ENCODE peak calls at places on chromosomes 16 and 17, in eight cellular contexts. Q, K, G, L, N, P, U and A are unnamed samples.

GRCh38 chr17:4040784-4041183 is 76.5 kb upstream of the ATP2A3 start:
- DNase-seq in Q (no peak), L (no peak), U (no peak), K (no peak), N (no peak), P (no peak), G (no peak), A (no peak)

GRCh38 chr17:38918129-38918913 is 7.1 kb upstream of the LASP1NB start:
- DNase-seq in P (no peak), U (peak), Q (peak), L (no peak), K (no peak), G (no peak), N (no peak), A (peak)

GRCh38 chr17:79923974-79924638 is 84.9 kb upstream of the CBX4 start:
- DNase-seq in N (peak), U (no peak), Q (no peak), L (no peak), P (no peak), K (no peak), G (no peak), A (no peak)

GRCh38 chr16:23679274-23679985 is 741 bp downstream of the PLK1 start:
- DNase-seq in G (no peak), L (no peak), U (no peak), N (peak), Q (peak), K (no peak), P (no peak), A (no peak)

GRCh38 chr17:42485680-42486079 is 27.0 kb downstream of the ATP6V0A1 start:
- DNase-seq in G (no peak), P (no peak), N (no peak), L (no peak), U (no peak), Q (no peak), K (no peak), A (no peak)

GRCh38 chr17:73091770-73092517 is 544 bp downstream of the SLC39A11 start:
- DNase-seq in U (no peak), P (no peak), Q (peak), K (peak), G (peak), L (no peak), N (peak), A (no peak)

GRCh38 chr17:40319651-40320550 is 10.9 kb downstream of the RARA start:
- DNase-seq in L (no peak), U (peak), P (no peak), N (peak), Q (no peak), G (no peak), K (no peak), A (no peak)

GRCh38 chr16:54862529-54862928 is 68.1 kb upstream of the IRX5 start:
- DNase-seq in P (peak), K (no peak), U (no peak), Q (no peak), G (no peak), N (no peak), L (no peak), A (no peak)

GRCh38 chr17:36937961-36938565 is 788 bp downstream of the LHX1 start:
- DNase-seq in U (no peak), G (no peak), L (no peak), Q (peak), K (no peak), P (no peak), N (no peak), A (peak)

GRCh38 chr17:66365903-66366302 is 63.5 kb downstream of the PRKCA start:
- DNase-seq in Q (no peak), P (no peak), K (no peak), N (no peak), L (no peak), G (no peak), U (no peak), A (no peak)

GRCh38 chr17:41211845-41212466 is 14.5 kb upstream of the KRTAP9-2 start:
- DNase-seq in K (no peak), N (peak), G (no peak), Q (no peak), L (no peak), U (no peak), P (no peak), A (no peak)

GRCh38 chr17:17675925-17676534 is 5.2 kb upstream of the RAI1 start:
- DNase-seq in K (no peak), G (no peak), P (no peak), U (peak), Q (no peak), L (no peak), N (no peak), A (no peak)

GRCh38 chr17:50101346-50102163 is 6.4 kb downstream of the PDK2 start:
- DNase-seq in Q (peak), K (peak), G (peak), P (peak), L (no peak), N (peak), U (no peak), A (no peak)

GRCh38 chr17:61335845-61336655 is 63.6 kb upstream of the TBX2 start:
- DNase-seq in K (no peak), U (no peak), N (no peak), G (no peak), Q (peak), P (no peak), L (no peak), A (no peak)

GRCh38 chr17:56912105-56912999 is 1.5 kb downstream of the TRIM25 start:
- DNase-seq in U (peak), P (no peak), Q (peak), N (peak), L (no peak), G (peak), K (peak), A (peak)

GRCh38 chr17:76336756-76337412 is 16.8 kb downstream of the PRPSAP1 start:
- DNase-seq in Q (no peak), K (no peak), G (no peak), P (no peak), L (no peak), N (no peak), U (no peak), A (peak)

GRCh38 chr16:53084141-53084541 is 29.4 kb downstream of the CHD9 start:
- DNase-seq in K (no peak), P (no peak), L (no peak), Q (no peak), U (no peak), G (no peak), N (no peak), A (no peak)

GRCh38 chr17:40448213-40448638 is 5.0 kb downstream of the IGFBP4 start:
- DNase-seq in U (no peak), L (no peak), G (peak), K (no peak), P (peak), N (peak), Q (peak), A (no peak)

GRCh38 chr17:18139949-18140348 is 31.4 kb downstream of the MYO15A start:
- DNase-seq in L (no peak), P (no peak), K (no peak), N (no peak), G (no peak), Q (peak), U (no peak), A (no peak)

GRCh38 chr17:63446981-63447687 is 1.0 kb upstream of the CYB561 start:
- DNase-seq in G (no peak), Q (no peak), N (peak), K (peak), U (no peak), P (no peak), L (no peak), A (no peak)

GRCh38 chr17:954431-955164 is 25.0 kb downstream of the NXN start:
- DNase-seq in N (no peak), Q (no peak), K (no peak), P (no peak), U (no peak), G (peak), L (no peak), A (no peak)

GRCh38 chr17:59619313-59620063 is at the start of gene CLTC:
- DNase-seq in K (peak), U (peak), P (peak), G (peak), N (peak), L (peak), Q (peak), A (peak)

GRCh38 chr17:79668344-79669250 is 57.7 kb upstream of the RBFOX3 start:
- DNase-seq in K (no peak), N (no peak), P (no peak), G (no peak), Q (no peak), U (no peak), L (no peak), A (no peak)

GRCh38 chr17:13520899-13521572 is 80.7 kb downstream of the HS3ST3A1 start:
- DNase-seq in K (no peak), L (no peak), N (no peak), P (no peak), Q (no peak), G (no peak), U (no peak), A (no peak)

GRCh38 chr17:16877102-16877501 is 94.8 kb downstream of the TNFRSF13B start:
- DNase-seq in L (no peak), K (no peak), P (no peak), G (no peak), Q (peak), U (no peak), N (no peak), A (peak)

GRCh38 chr17:74373838-74374606 is 6.7 kb downstream of the GPR142 start:
- DNase-seq in G (no peak), K (no peak), Q (peak), U (no peak), L (no peak), P (no peak), N (peak), A (no peak)

GRCh38 chr16:11254913-11255736 is 879 bp downstream of the SOCS1 start:
- DNase-seq in Q (peak), K (peak), N (peak), L (no peak), U (peak), P (no peak), G (peak), A (peak)

GRCh38 chr16:20674684-20675487 is 22.6 kb downstream of the ACSM1 start:
- DNase-seq in L (no peak), Q (no peak), N (no peak), U (no peak), G (peak), P (no peak), K (peak), A (no peak)

GRCh38 chr17:79082311-79083190 is 7.9 kb downstream of the ENGASE start:
- DNase-seq in Q (no peak), K (no peak), L (no peak), P (peak), N (peak), G (no peak), U (no peak), A (no peak)

DNA sequence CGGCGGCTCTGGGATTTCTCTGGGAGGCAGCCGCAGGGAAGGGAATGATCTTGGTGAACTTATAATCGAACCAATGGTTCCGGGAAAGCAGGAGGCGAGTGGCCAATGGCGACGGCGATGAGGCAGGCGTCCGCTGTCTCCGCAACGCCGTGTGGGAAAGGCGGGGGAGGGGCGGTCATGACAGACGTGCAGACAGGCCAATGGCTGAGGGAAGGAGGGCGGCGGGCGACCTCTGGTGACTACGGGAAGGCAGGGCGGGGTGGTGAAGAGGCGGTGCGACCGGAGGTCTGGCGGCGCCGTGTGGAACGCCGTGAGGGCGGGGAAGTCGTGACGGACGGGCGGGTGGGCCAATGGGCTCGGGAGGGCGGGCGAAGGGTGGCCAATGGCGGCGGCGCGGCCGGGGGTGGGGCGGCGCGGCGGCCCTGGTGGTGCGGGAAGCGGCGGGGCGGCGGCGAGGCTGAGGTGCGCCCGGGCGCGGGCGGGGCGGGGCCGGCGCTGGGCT is at the start of gene RAB40C:
- DNase-seq in P (peak), G (peak), U (peak), L (peak), K (peak), N (peak), Q (peak), A (peak)
- TF ChIP-seq CTCF in P (no peak), G (no peak), U (peak), L (no peak), K (peak), N (no peak), Q (peak), A (no peak)

GRCh38 chr16:77472262-77472661 is 37.4 kb upstream of the ADAMTS18 start:
- DNase-seq in K (no peak), P (no peak), Q (no peak), G (no peak), U (no peak), N (no peak), L (no peak), A (no peak)

GRCh38 chr16:77467929-77468328 is 33.1 kb upstream of the ADAMTS18 start:
- DNase-seq in G (no peak), Q (no peak), U (no peak), L (no peak), N (no peak), P (no peak), K (no peak), A (no peak)

GRCh38 chr16:77469639-77470038 is 34.8 kb upstream of the ADAMTS18 start:
- DNase-seq in G (no peak), U (no peak), K (no peak), N (no peak), L (no peak), P (no peak), Q (no peak), A (no peak)

GRCh38 chr16:77470851-77471250 is 36.0 kb upstream of the ADAMTS18 start:
- DNase-seq in N (no peak), Q (no peak), P (no peak), U (no peak), K (no peak), L (no peak), G (peak), A (no peak)

GRCh38 chr16:77468831-77469230 is 34.0 kb upstream of the ADAMTS18 start:
- DNase-seq in K (no peak), P (peak), Q (no peak), U (no peak), G (no peak), L (no peak), N (no peak), A (no peak)
- TF ChIP-seq POLR2A in K (no peak), P (no peak), Q (no peak), U (no peak), G (no peak), L (no peak), N (no peak), A (no peak)

GRCh38 chr17:43812396-43813265 is 20.3 kb downstream of the MPP3 start:
- DNase-seq in P (no peak), G (no peak), N (no peak), L (no peak), K (no peak), Q (no peak), U (no peak), A (no peak)

GRCh38 chr17:43816336-43817320 is 16.3 kb downstream of the MPP3 start:
- DNase-seq in Q (no peak), K (no peak), G (no peak), P (no peak), N (no peak), L (no peak), U (no peak), A (no peak)

GRCh38 chr17:43814714-43815113 is 18.2 kb downstream of the MPP3 start:
- DNase-seq in P (no peak), G (no peak), K (no peak), L (no peak), Q (no peak), N (no peak), U (no peak), A (no peak)

GRCh38 chr17:43813386-43813785 is 19.6 kb downstream of the MPP3 start:
- DNase-seq in G (no peak), U (no peak), P (no peak), N (no peak), L (no peak), K (no peak), Q (no peak), A (peak)

GRCh38 chr17:43814026-43814425 is 18.9 kb downstream of the MPP3 start:
- DNase-seq in P (no peak), Q (no peak), K (no peak), U (no peak), L (no peak), G (no peak), N (no peak), A (peak)
- TF ChIP-seq CTCF in P (no peak), Q (no peak), K (no peak), U (no peak), L (no peak), G (no peak), N (no peak), A (no peak)

GRCh38 chr16:8950580-8951077 is 13.1 kb downstream of the USP7 start:
- DNase-seq in L (no peak), P (no peak), N (no peak), U (no peak), Q (no peak), G (no peak), K (no peak), A (no peak)
- TF ChIP-seq POLR2A in L (no peak), P (no peak), N (no peak), U (no peak), Q (no peak), G (no peak), K (no peak), A (no peak)

DNA sequence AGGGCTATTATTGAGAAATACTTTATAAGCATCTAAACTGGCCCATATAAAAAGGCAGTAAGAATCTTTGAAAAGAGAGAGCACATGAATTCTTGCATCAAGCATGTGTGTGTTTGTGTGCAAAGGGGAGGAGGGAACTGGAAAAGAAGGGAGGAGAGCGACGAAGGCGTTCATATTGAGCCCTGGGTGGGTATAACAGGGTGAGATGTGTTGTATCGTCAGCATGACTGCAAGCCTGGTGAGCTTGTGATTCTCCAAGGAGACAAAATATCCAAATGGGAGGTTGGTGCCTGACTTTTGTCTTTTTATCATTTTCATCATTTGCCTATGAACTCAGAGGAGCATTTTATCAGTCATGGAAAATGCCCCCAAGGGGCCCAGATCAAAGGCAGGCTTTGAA is 70.8 kb upstream of the PMFBP1 start:
- DNase-seq in G (no peak), K (no peak), L (no peak), U (no peak), Q (no peak), P (no peak), N (no peak), A (no peak)
- TF ChIP-seq CTCF in G (no peak), K (no peak), L (no peak), U (no peak), Q (no peak), P (no peak), N (no peak), A (no peak)

GRCh38 chr16:85589688-85590505 is 23.2 kb upstream of the GSE1 start:
- DNase-seq in U (no peak), P (no peak), K (no peak), G (no peak), Q (no peak), L (no peak), N (no peak), A (no peak)
- TF ChIP-seq POLR2A in U (no peak), P (no peak), K (no peak), G (no peak), Q (no peak), L (no peak), N (no peak), A (no peak)

DNA sequence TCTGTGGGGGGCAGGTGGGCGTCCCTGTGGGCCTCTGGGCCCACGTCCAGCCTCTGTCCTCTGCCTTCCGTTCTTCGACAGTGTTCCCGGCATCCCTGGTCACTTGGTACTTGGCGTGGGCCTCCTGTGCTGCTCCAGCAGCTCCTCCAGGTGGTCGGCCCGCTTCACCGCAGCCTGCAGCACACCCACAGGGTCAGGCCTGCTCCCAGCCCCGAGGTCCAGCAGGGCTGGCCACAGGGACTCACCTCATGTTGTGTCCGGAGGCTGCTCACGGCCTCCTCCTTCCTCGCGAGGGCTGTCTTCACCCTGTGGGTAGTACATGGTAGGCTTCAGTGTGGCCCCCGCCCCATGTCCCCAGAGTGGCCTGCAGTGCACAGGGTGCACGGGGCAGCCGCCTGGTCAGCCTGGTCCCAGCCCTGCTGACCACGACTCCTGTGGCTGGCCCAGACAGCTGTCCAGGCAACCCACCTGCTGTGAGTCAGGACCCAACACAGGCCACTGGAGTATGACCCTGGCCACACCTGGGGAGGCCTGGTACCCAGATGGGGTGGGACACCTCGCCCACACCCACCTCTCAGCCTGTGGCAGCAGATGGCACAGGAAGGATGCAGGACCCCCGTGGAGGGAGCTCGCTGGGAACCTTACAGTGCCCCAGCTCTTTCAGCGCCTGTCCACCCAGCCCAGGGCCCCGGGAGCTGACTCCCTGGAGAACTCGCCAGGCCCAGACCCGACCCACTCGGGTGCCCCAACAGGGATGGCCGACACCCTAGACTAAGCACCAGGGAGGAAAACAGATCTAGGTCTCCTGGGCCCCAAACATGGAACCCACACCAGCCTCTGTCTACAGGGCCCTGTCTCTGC is 23.9 kb upstream of the AATK start:
- DNase-seq in L (no peak), K (no peak), N (no peak), Q (no peak), U (no peak), G (no peak), P (no peak), A (no peak)
- TF ChIP-seq CTCF in L (no peak), K (no peak), N (no peak), Q (peak), U (no peak), G (no peak), P (no peak), A (no peak)

GRCh38 chr16:66751135-66751991 is at the start of gene DYNC1LI2:
- DNase-seq in P (peak), K (peak), N (peak), L (no peak), G (peak), Q (peak), U (peak), A (peak)
- TF ChIP-seq POLR2A in P (no peak), K (no peak), N (peak), L (no peak), G (peak), Q (peak), U (no peak), A (no peak)

DNA sequence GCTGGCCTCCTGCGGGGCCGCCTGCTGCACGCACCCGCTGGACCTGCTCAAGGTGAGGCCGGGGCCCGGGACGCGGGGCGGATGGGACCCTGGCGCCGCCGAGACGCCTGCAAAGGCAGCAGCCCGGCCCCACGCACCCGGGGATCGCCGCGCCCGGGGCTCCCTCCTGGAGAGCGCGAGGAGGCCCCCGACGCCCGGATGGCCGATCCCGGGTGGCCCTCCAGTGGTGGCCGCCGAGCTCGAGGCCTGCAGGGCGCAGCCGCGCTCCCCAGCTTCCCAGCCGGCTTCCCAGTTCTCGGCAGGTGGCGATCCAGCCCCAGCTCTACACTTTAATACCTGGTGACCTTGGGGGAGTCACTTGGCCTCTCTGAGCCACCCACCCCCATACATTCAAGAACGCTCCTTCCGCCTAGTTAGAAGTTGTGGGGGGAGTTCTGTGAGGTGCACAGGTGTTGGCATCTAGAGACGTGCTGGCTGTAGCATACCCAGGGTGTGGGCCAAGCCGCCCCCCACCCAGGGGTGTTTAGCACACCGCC is 452 bp downstream of the SLC25A10 start:
- DNase-seq in U (no peak), G (no peak), Q (no peak), K (no peak), N (peak), L (no peak), P (no peak), A (no peak)
- TF ChIP-seq CTCF in U (no peak), G (no peak), Q (peak), K (no peak), N (peak), L (no peak), P (no peak), A (no peak)

GRCh38 chr16:88779406-88780099 is 5.5 kb downstream of the PIEZO1 start:
- DNase-seq in G (no peak), Q (no peak), U (no peak), N (no peak), L (no peak), K (no peak), P (peak), A (no peak)
- TF ChIP-seq POLR2A in G (no peak), Q (no peak), U (no peak), N (no peak), L (no peak), K (no peak), P (no peak), A (no peak)